ENCODE peak calls at places on chromosomes 4 and X, in five cellular contexts. O is GM12865, T is fibroblast of mammary gland, H is NB4, P is stomach. R is an unnamed sample.
A peak's percentile ranks its signal among the peaks of the same experiment; 100 is the strongest.

GRCh38 chrX:44310227-44310626 is 33.2 kb downstream of the EFHC2 start:
- DNase-seq in O (no peak), T (no peak), H (no peak), P (no peak), R (no peak)

GRCh38 chr4:158211288-158211687 is 1.0 kb downstream of the TMEM144 start:
- DNase-seq in T (no peak), P (peak; percentile 28), O (no peak), H (no peak), R (no peak)

GRCh38 chr4:184097240-184097619 is 120.4 kb downstream of the ENPP6 start:
- DNase-seq in H (no peak), T (peak; percentile 35), P (peak; percentile 37), O (peak; percentile 49), R (no peak)

GRCh38 chr4:113809313-113809712 is 47.8 kb upstream of the CAMK2D start:
- DNase-seq in P (no peak), T (peak; percentile 15), O (no peak), H (no peak), R (no peak)

GRCh38 chr4:142886566-142886965 is 40.5 kb upstream of the INPP4B start:
- DNase-seq in O (no peak), T (no peak), P (no peak), H (no peak), R (no peak)

GRCh38 chr4:478373-478772 is 20.6 kb downstream of the ZNF721 start:
- DNase-seq in T (no peak), O (no peak), P (no peak), H (peak; percentile 45), R (no peak)

GRCh38 chr4:152591361-152591760 is 55.5 kb upstream of the FBXW7 start:
- DNase-seq in P (peak; percentile 61), H (no peak), T (peak; percentile 69), O (no peak), R (no peak)

GRCh38 chr4:185127021-185127925 is 15.8 kb upstream of the SLC25A4 start:
- DNase-seq in T (no peak), P (no peak), H (no peak), O (no peak), R (no peak)

GRCh38 chrX:49995021-49995731 is 72.8 kb downstream of the CLCN5 start:
- DNase-seq in P (no peak), O (no peak), H (no peak), T (peak; percentile 53), R (no peak)

GRCh38 chrX:23114256-23114655 is 114.5 kb downstream of the DDX53 start:
- DNase-seq in T (no peak), P (no peak), H (no peak), O (no peak), R (no peak)

GRCh38 chr4:148029781-148030180 is 297.9 kb downstream of the ARHGAP10 start:
- DNase-seq in H (no peak), O (no peak), P (no peak), T (no peak), R (no peak)

GRCh38 chr4:128675083-128675482 is 134.4 kb upstream of the JADE1 start:
- DNase-seq in O (peak; percentile 84), T (no peak), H (no peak), P (no peak), R (no peak)

GRCh38 chrX:107293056-107293455 is 86.6 kb downstream of the DNAAF6 start:
- DNase-seq in O (no peak), P (no peak), H (no peak), T (no peak), R (no peak)

GRCh38 chr4:139603576-139604387 is 47.8 kb upstream of the SETD7 start:
- DNase-seq in O (peak; percentile 61), P (no peak), H (peak; percentile 75), T (peak; percentile 72), R (no peak)

GRCh38 chr4:113921089-113921842 is 58.2 kb downstream of the ARSJ start:
- DNase-seq in O (no peak), T (peak; percentile 45), H (no peak), P (no peak), R (no peak)

GRCh38 chr4:139934336-139934735 is 219.6 kb downstream of the MAML3 start:
- DNase-seq in O (no peak), P (no peak), T (peak; percentile 57), H (no peak), R (no peak)

GRCh38 chr4:70704333-70705145 is 16.2 kb downstream of the UTP3 start:
- DNase-seq in O (peak; percentile 82), P (peak; percentile 82), T (peak; percentile 61), H (peak; percentile 87), R (no peak)

GRCh38 chrX:141455103-141455502 is 129.4 kb downstream of the SPANXA1 start:
- DNase-seq in O (no peak), H (no peak), T (no peak), P (no peak), R (no peak)

GRCh38 chr4:95318483-95318882 is 230.3 kb downstream of the UNC5C start:
- DNase-seq in O (no peak), H (no peak), P (no peak), T (no peak), R (no peak)

GRCh38 chr4:72300126-72300525 is 268.3 kb downstream of the NPFFR2 start:
- DNase-seq in O (no peak), H (no peak), P (no peak), T (no peak), R (no peak)

GRCh38 chr4:142550955-142551354 is 295.1 kb downstream of the INPP4B start:
- DNase-seq in O (no peak), P (no peak), H (no peak), T (no peak), R (no peak)

GRCh38 chr4:164357957-164358356 is 396.0 kb upstream of the SMIM31 start:
- DNase-seq in T (peak; percentile 24), O (no peak), P (no peak), H (no peak), R (no peak)

GRCh38 chr4:67871867-67872266 is 11.9 kb downstream of the TMPRSS11D start:
- DNase-seq in H (peak; percentile 66), O (peak; percentile 45), P (no peak), T (peak; percentile 72), R (no peak)

GRCh38 chr4:8428288-8429097 is 12.0 kb downstream of the ACOX3 start:
- DNase-seq in P (peak; percentile 92), T (peak; percentile 76), O (peak; percentile 90), H (peak; percentile 92), R (peak; percentile 80)

GRCh38 chrX:110846071-110846470 is 50.5 kb upstream of the CHRDL1 start:
- DNase-seq in H (no peak), P (no peak), O (no peak), T (peak; percentile 38), R (no peak)

GRCh38 chr4:153419673-153420278 is 46.4 kb upstream of the TMEM131L start:
- DNase-seq in T (no peak), P (no peak), H (no peak), O (no peak), R (no peak)

GRCh38 chr4:80811413-80811812 is 219.1 kb upstream of the BMP3 start:
- DNase-seq in T (no peak), O (no peak), P (no peak), H (no peak), R (no peak)

GRCh38 chrX:7219153-7219705 is 71.3 kb upstream of the PUDP start:
- DNase-seq in H (no peak), O (peak; percentile 9), P (no peak), T (no peak), R (no peak)

GRCh38 chr4:2064276-2064991 is 5.3 kb downstream of the NAT8L start:
- DNase-seq in O (no peak), H (no peak), T (no peak), P (peak; percentile 75), R (no peak)

DNA sequence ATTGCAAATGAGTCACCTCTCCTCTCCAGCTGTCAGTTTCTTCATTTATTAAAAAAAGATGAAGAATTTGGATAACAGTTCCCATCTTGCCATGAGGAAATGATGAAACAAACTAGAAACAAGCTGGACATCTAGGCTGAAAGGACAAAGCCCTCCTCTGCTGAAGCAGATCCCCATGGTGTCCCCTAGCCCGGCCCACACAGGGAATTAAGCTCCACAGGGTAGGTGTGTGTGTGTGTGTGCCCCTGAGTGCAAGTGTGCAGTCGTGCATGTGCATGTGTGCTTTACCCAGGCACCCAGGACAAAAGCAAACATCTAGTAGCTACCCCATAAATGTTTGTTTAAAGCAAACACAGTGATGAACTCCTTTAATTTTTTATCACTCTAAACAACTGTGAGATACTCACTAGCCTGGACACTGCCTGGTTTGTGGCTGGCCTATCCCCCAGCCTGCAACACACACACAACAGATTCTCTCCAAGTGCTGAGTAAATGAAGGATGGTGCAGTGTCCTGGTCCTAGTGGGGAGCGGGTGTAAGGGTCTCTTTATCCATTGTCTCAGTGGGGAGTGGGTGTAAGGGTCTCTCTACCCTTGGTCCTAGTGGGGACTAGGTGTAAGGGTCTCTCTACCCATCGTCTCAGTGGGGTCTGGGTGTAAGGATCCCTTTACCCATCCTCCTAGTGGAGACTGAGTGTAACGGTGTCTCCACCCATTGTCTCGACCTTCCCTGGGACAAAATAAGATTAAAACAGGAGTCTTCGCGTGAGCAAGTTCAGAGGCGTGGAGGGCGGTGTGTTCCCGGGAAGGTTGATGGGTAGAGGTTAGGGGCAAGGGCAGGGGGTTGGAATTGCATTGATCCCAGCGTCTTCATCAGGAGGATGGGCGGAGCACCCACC is 688 bp upstream of the EVC start:
- DNase-seq in T (no peak), O (no peak), H (no peak), P (no peak), R (no peak)
- TF ChIP-seq CTCF in T (peak; percentile 48), O (no peak), H (peak; percentile 9), P (no peak), R (peak; percentile 2)

DNA sequence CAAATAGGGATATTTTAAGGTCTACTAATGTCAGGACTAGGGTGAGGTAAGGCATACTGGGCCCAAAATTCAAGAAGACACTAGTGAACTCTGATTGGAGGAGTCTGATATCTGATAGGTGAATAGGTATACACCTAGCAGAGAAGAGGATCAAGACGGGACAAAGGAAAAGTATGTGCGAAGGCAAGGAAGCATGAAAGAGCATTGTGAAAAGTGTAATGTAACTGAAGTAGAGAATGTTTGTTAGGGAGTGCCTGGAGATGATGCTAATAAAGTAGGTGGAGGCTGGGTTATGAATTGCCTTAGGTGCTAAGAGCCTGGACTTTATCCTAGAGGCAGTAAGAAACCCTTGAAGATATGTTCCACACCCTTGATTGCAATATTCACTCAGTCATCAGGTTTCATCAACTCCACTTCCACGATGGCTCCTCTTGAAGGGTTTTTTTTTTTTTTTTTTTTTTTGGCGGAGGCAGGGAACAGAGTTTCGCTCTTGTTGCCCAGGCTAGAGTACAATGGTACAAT is 49.9 kb upstream of the XIAP start:
- DNase-seq in T (no peak), P (no peak), O (no peak), H (no peak), R (no peak)
- TF ChIP-seq CTCF in T (no peak), P (no peak), O (no peak), H (no peak), R (no peak)

GRCh38 chrX:78517124-78517523 is 142.0 kb downstream of the RTL3 start:
- DNase-seq in P (no peak), O (peak; percentile 76), H (no peak), T (no peak), R (no peak)

GRCh38 chrX:78513996-78514745 is 145.0 kb downstream of the RTL3 start:
- DNase-seq in O (no peak), T (no peak), P (no peak), H (no peak), R (no peak)

DNA sequence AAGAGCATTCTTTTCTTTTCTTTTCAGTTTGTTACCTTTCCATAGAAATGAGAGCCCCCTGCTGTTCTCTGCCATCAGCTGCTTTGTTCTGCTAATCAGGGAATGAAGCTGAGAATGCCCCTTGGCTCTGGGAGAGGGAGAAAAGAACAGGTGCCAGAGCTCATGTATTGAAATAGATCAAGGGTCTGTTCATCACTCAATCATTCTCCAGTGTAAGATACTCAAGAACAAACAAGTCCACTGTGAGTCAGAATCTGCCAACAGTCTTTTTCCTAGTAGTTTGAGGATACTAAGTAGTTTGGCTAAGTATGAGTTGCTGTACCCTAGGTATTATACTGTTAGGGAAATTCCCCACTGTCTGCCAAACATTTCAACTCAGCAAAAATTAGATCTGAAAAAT is 144.3 kb downstream of the RTL3 start:
- DNase-seq in H (peak; percentile 6), P (no peak), O (peak; percentile 9), T (peak; percentile 3), R (no peak)
- TF ChIP-seq CTCF in H (no peak), P (no peak), O (no peak), T (peak; percentile 14), R (no peak)

GRCh38 chrX:131063613-131064012 is 5.5 kb downstream of the ARHGAP36 start:
- DNase-seq in O (no peak), P (no peak), T (no peak), H (no peak), R (no peak)
- TF ChIP-seq CTCF in O (peak; percentile 2), P (no peak), T (peak; percentile 27), H (no peak), R (no peak)

R was measured in D721Med.